ENCODE peak calls at places on chromosomes 2 and 18, in five cellular contexts. X, F, L, S and O are unnamed samples.

GRCh38 chr18:59639136-59639535 is 58.1 kb downstream of the CCBE1 start:
- DNase-seq in F (no peak), S (no peak), L (no peak), X (no peak), O (no peak)

GRCh38 chr18:64219511-64219910 is 70.6 kb upstream of the LINC00305 start:
- DNase-seq in F (no peak), L (no peak), S (no peak), X (no peak), O (no peak)

GRCh38 chr2:191351298-191351697 is 106.1 kb downstream of the MYO1B start:
- DNase-seq in S (no peak), L (no peak), F (no peak), X (no peak), O (no peak)

GRCh38 chr2:233460726-233461431 is 105.7 kb downstream of the USP40 start:
- DNase-seq in X (no peak), F (no peak), S (peak), L (no peak), O (no peak)

GRCh38 chr2:72722492-72723090 is 103.2 kb downstream of the EXOC6B start:
- DNase-seq in L (no peak), S (peak), F (no peak), X (no peak), O (no peak)

GRCh38 chr2:104583791-104584190 is 270.1 kb upstream of the POU3F3 start:
- DNase-seq in L (no peak), F (no peak), X (no peak), S (no peak), O (no peak)

GRCh38 chr2:18721038-18721922 is 131.9 kb upstream of the NT5C1B start:
- DNase-seq in F (no peak), L (no peak), S (no peak), X (no peak), O (no peak)

GRCh38 chr2:28399946-28400345 is 7.3 kb downstream of the FOSL2 start:
- DNase-seq in F (no peak), S (no peak), L (no peak), X (no peak), O (no peak)

GRCh38 chr2:88738271-88738670 is 46.8 kb downstream of the RPIA start:
- DNase-seq in L (no peak), F (no peak), X (no peak), S (no peak), O (no peak)

GRCh38 chr2:172698041-172698863 is 37.4 kb upstream of the RAPGEF4 start:
- DNase-seq in X (peak), F (no peak), S (no peak), L (peak), O (peak)

GRCh38 chr2:99818842-99819241 is 323.5 kb downstream of the AFF3 start:
- DNase-seq in F (no peak), L (peak), X (no peak), S (peak), O (no peak)

GRCh38 chr2:44680983-44681481 is 260.5 kb upstream of the SIX3 start:
- DNase-seq in L (no peak), S (no peak), X (no peak), F (no peak), O (no peak)

GRCh38 chr18:68713131-68713530 is 1.8 kb downstream of the TMX3 start:
- DNase-seq in L (no peak), X (no peak), S (no peak), F (no peak), O (no peak)

GRCh38 chr2:177243476-177243875 is 21.1 kb downstream of the NFE2L2 start:
- DNase-seq in F (no peak), L (no peak), S (no peak), X (no peak), O (no peak)

GRCh38 chr18:48470484-48471180 is 61.4 kb upstream of the ZBTB7C start:
- DNase-seq in S (peak), F (no peak), L (no peak), X (no peak), O (no peak)

GRCh38 chr2:51995293-51995692 is 963.4 kb upstream of the NRXN1 start:
- DNase-seq in L (no peak), S (no peak), X (no peak), F (no peak), O (no peak)

GRCh38 chr2:233422050-233422639 is 67.9 kb downstream of the DGKD start:
- DNase-seq in F (peak), S (no peak), L (no peak), X (peak), O (peak)

GRCh38 chr2:9285921-9286320 is 79.3 kb downstream of the ASAP2 start:
- DNase-seq in S (no peak), X (no peak), L (no peak), F (no peak), O (no peak)

GRCh38 chr2:55768991-55769390 is 75.3 kb upstream of the PNPT1 start:
- DNase-seq in S (no peak), F (no peak), X (no peak), L (no peak), O (no peak)

GRCh38 chr2:176297067-176297466 is 27.8 kb downstream of the MTX2 start:
- DNase-seq in X (no peak), L (no peak), S (no peak), F (no peak), O (no peak)

GRCh38 chr2:29295843-29296242 is 180.6 kb downstream of the CLIP4 start:
- DNase-seq in X (no peak), S (no peak), F (no peak), L (peak), O (no peak)

GRCh38 chr18:31203086-31203793 is 40.6 kb upstream of the DSC1 start:
- DNase-seq in F (no peak), X (no peak), S (peak), L (no peak), O (no peak)
- TF ChIP-seq JUND in F (no peak), X (no peak), S (no peak), L (no peak), O (no peak)

GRCh38 chr18:74562775-74563174 is 28.5 kb downstream of the CNDP1 start:
- DNase-seq in X (no peak), F (no peak), L (no peak), S (no peak), O (no peak)
- H3K27ac ChIP-seq in X (no peak), F (no peak), L (no peak), S (no peak), O (no peak)

GRCh38 chr2:236174608-236175001 is 6.4 kb upstream of the GBX2 start:
- DNase-seq in F (no peak), X (no peak), S (no peak), L (no peak), O (no peak)
- TF ChIP-seq JUND in F (no peak), X (no peak), S (no peak), L (no peak), O (no peak)

GRCh38 chr18:21598726-21599584 is 1.5 kb downstream of the ESCO1 start:
- DNase-seq in X (peak), L (peak), F (no peak), S (peak), O (no peak)

GRCh38 chr18:21593540-21594257 is 6.8 kb downstream of the ESCO1 start:
- DNase-seq in L (no peak), X (no peak), S (peak), F (no peak), O (no peak)

GRCh38 chr18:21599585-21600525 is 649 bp downstream of the ESCO1 start:
- DNase-seq in F (peak), S (peak), X (peak), L (no peak), O (no peak)

GRCh38 chr18:21600526-21601410 is at the start of gene ESCO1:
- DNase-seq in L (peak), S (peak), X (peak), F (peak), O (peak)

GRCh38 chr18:21597616-21598015 is 2.9 kb downstream of the ESCO1 start:
- DNase-seq in S (no peak), L (no peak), F (no peak), X (no peak), O (no peak)
- H3K27ac ChIP-seq in S (no peak), L (no peak), F (no peak), X (peak), O (no peak)

GRCh38 chr18:37107748-37108522 is 279.0 kb downstream of the KIAA1328 start:
- DNase-seq in S (no peak), X (no peak), F (no peak), L (no peak), O (no peak)
- TF ChIP-seq JUND in S (no peak), X (no peak), F (no peak), L (no peak), O (no peak)

GRCh38 chr2:96839875-96840850 is 3.7 kb downstream of the ANKRD23 start:
- DNase-seq in L (no peak), S (no peak), X (no peak), F (no peak), O (no peak)

GRCh38 chr2:96835830-96836229 is 8.0 kb downstream of the ANKRD23 start:
- DNase-seq in X (no peak), S (no peak), L (no peak), F (no peak), O (no peak)

GRCh38 chr2:96839288-96839874 is 4.4 kb downstream of the ANKRD23 start:
- DNase-seq in X (no peak), F (peak), L (no peak), S (no peak), O (no peak)

GRCh38 chr2:96837575-96837974 is 6.2 kb downstream of the ANKRD23 start:
- DNase-seq in L (no peak), S (no peak), X (peak), F (no peak), O (no peak)

GRCh38 chr2:96838345-96839287 is 5.2 kb downstream of the ANKRD23 start:
- DNase-seq in L (no peak), X (no peak), S (no peak), F (peak), O (no peak)
- H3K27ac ChIP-seq in L (no peak), X (no peak), S (no peak), F (no peak), O (no peak)

DNA sequence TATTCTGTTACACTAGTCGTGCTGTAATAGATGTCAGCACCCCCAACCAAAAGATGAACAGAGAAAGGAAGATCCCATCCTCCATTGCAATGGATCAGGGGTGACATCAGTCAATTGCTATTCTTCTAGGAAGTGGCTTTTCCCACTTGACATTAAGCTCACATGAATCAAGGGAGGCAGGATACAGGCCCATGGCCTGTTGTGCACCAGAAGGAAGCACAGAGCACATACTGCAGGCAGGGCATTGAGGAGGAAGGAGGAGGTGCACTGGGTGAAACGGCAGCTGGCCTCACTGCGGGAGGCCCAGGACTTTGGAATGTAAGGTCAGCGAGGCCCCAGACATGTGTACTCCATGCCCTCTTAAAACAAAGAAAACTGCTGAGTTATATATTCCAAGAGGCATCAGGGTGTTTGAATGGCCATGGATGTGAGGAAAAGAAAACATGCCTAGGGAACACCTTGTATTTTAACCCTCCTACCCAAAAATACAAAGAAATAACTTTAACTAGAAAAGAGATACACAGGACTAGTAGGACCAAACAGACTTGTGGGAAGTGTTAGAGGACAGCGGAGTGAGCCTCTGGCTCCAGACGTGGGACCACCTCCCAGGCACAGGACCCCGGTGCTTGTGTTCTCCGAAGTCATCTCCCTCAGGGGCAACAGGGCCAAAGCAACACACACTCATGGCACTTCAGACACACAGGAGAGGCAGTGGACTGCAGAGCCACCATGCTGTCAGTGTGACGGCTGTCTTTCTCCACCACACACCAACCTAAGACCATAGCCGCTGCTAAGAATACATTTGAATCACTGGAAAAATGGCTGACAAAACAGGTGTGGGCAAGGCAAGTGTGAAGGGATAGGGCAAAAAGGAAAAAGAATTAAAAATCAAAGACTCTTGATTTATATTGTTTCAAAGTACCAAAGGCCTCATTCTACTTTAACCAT is 51.4 kb upstream of the RIOK3 start:
- DNase-seq in L (no peak), F (no peak), X (no peak), S (peak), O (no peak)
- TF ChIP-seq JUND in L (no peak), F (no peak), X (no peak), S (no peak), O (no peak)

DNA sequence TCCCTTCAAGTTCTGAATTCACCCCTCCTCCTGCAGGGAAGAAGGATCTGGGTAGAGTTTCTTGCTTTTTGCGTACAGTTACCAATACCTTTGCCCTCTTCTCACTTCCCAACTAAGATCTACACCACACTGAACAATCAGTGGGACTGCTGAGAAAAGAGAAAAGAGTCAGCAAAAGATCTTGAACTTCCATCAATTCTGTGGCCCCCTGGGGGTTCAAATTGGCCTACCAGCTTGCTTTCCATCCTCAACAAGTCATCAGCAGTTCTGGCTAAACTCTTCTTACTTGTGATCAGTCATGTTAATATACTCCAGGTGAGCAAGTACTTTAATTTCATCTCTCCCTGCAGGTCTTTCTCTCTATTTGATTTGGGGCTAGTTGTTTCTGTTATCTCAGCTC is 739.3 kb upstream of the LRRTM4 start:
- DNase-seq in F (no peak), X (no peak), L (no peak), S (no peak), O (no peak)
- H3K27ac ChIP-seq in F (no peak), X (no peak), L (no peak), S (peak), O (no peak)